ENCODE peak calls at places on chromosomes 6 and 20, in six cellular contexts. F is A549; U is CD8-positive, alpha-beta T cell; X is heart right ventricle; W is naive thymus-derived CD4-positive, alpha-beta T cell; E is left lung. G is an unnamed sample. For H3K9me3, the result is how much of the 10 kb centered on the place peaks cover.

GRCh38 chr6:48959401-48960060 is 503.5 kb downstream of the MMUT start:
- DNase-seq in X (no peak), U (no peak), F (no peak), W (no peak), E (no peak), G (no peak)

GRCh38 chr6:132728616-132729015 is 14.8 kb upstream of the VNN1 start:
- DNase-seq in X (no peak), F (no peak), W (no peak), U (no peak), E (no peak), G (no peak)

GRCh38 chr20:49186535-49187329 is 1.4 kb downstream of the STAU1 start:
- DNase-seq in U (peak), F (peak), X (no peak), E (no peak), W (peak), G (peak)

GRCh38 chr6:157224178-157224956 is 99.0 kb downstream of the TMEM242 start:
- DNase-seq in W (no peak), U (no peak), E (peak), X (no peak), F (no peak), G (no peak)

GRCh38 chr6:7914311-7914710 is 3.7 kb upstream of the TXNDC5 start:
- DNase-seq in F (no peak), W (no peak), U (no peak), E (no peak), X (no peak), G (no peak)

GRCh38 chr6:25006565-25007001 is 70.8 kb upstream of the RIPOR2 start:
- DNase-seq in E (peak), U (no peak), W (peak), X (no peak), F (no peak), G (peak)

GRCh38 chr6:11009353-11009752 is 34.8 kb downstream of the ELOVL2 start:
- DNase-seq in F (no peak), X (no peak), U (no peak), E (no peak), W (no peak), G (no peak)

GRCh38 chr6:142478117-142478516 is 176.3 kb downstream of the ADGRG6 start:
- DNase-seq in E (no peak), W (no peak), F (no peak), X (no peak), U (no peak), G (no peak)

GRCh38 chr6:44932651-44933091 is 395.5 kb upstream of the RUNX2 start:
- DNase-seq in E (no peak), U (peak), F (no peak), X (no peak), W (peak), G (no peak)

GRCh38 chr6:139473239-139473701 is 98.8 kb upstream of the CITED2 start:
- DNase-seq in U (no peak), X (no peak), W (no peak), E (no peak), F (no peak), G (peak)

GRCh38 chr6:168450921-168451320 is 9.9 kb downstream of the SMOC2 start:
- DNase-seq in E (no peak), X (no peak), F (no peak), W (no peak), U (no peak), G (no peak)

GRCh38 chr6:168447741-168448140 is 6.8 kb downstream of the SMOC2 start:
- DNase-seq in E (no peak), W (no peak), U (no peak), X (no peak), F (no peak), G (no peak)

GRCh38 chr6:168448243-168448855 is 7.4 kb downstream of the SMOC2 start:
- DNase-seq in E (no peak), U (no peak), W (no peak), X (no peak), F (no peak), G (no peak)

GRCh38 chr6:168452685-168453377 is 11.8 kb downstream of the SMOC2 start:
- DNase-seq in X (peak), U (no peak), F (no peak), E (no peak), W (no peak), G (no peak)

DNA sequence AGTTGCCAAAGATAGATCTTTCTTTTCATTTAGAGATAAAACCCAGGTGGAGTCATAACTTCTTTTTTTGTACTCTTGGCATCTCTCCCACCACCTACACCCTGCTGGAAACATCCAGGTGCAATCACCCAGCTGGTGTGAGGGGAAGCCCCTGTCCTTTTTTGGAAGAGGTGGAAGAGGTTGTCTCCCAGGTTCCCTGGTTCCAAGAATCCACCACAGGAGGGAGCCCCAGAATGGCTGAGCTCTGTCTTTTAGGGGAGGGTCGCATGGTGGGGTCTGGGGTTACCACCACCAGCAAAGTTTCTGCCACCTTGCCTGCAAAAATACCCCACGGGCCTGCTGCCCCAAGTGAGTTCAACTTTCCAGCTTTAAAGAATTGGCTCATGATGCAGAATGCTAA is 10.8 kb downstream of the SMOC2 start:
- DNase-seq in F (no peak), W (no peak), U (no peak), E (no peak), X (no peak), G (no peak)
- H3K9me3 ChIP-seq in F (under half), W (under half), U (under half), E (under half), X (under half), G (under half)

DNA sequence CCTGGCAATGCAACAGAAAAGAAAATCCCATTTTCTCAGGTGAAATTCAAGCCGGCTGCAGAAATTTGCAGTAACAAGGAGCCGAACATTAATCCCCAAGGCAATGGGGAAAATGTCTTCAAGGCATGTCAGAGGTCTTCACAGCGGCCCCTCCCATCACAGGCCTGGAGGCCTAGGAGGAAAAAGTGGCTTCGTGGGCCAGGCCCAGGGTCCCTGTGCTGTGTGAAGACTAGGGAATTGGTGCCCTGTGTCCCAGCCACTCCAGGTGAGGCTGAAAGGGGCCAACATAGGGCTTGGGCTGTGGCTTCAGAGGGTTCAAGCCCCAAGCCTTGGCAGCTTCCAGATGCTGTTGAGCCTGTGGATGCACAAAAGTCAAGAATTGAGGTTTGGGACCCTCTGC is 111.7 kb downstream of the CD24 start:
- DNase-seq in W (no peak), U (no peak), X (no peak), F (no peak), E (no peak), G (no peak)
- H3K9me3 ChIP-seq in W (under half), U (under half), X (under half), F (under half), E (under half), G (under half)

GRCh38 chr6:37972994-37973757 is 153.6 kb downstream of the ZFAND3 start:
- DNase-seq in X (no peak), W (no peak), U (no peak), F (no peak), E (no peak), G (no peak)

GRCh38 chr6:37971711-37972410 is 152.3 kb downstream of the ZFAND3 start:
- DNase-seq in F (no peak), W (no peak), E (no peak), U (no peak), X (no peak), G (no peak)

GRCh38 chr6:37967651-37968050 is 148.1 kb downstream of the ZFAND3 start:
- DNase-seq in X (no peak), F (no peak), U (no peak), E (no peak), W (no peak), G (no peak)

GRCh38 chr6:37974381-37974780 is 154.9 kb downstream of the ZFAND3 start:
- DNase-seq in E (no peak), U (no peak), W (no peak), X (no peak), F (no peak), G (no peak)

DNA sequence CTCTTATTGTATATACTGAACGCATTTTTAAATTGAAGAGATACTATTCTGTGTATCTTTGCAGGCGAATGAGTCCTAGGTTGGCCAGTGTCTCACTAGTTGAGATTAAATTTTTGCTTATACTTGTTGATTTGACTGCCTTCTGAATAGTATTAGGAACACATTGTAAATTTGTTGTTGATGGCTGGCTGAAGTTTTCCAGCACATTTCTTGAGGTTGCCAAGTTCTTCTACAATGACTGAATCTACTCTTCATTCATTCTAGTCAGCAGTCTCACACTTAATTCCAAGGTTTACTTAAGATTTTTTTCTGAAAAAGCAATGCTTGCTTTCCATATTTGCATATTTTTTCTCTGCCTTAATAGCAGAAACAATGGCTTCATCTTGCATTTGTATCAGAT is 151.7 kb downstream of the ZFAND3 start:
- DNase-seq in U (no peak), E (no peak), F (no peak), X (no peak), W (no peak), G (no peak)
- H3K9me3 ChIP-seq in U (under half), E (under half), F (under half), X (under half), W (under half), G (under half)

GRCh38 chr20:59661621-59662020 is 57.3 kb downstream of the PHACTR3 start:
- DNase-seq in X (no peak), F (no peak), U (no peak), E (no peak), W (no peak), G (no peak)
- H3K9me3 ChIP-seq in X (under half), F (under half), U (under half), E (under half), W (under half), G (under half)

DNA sequence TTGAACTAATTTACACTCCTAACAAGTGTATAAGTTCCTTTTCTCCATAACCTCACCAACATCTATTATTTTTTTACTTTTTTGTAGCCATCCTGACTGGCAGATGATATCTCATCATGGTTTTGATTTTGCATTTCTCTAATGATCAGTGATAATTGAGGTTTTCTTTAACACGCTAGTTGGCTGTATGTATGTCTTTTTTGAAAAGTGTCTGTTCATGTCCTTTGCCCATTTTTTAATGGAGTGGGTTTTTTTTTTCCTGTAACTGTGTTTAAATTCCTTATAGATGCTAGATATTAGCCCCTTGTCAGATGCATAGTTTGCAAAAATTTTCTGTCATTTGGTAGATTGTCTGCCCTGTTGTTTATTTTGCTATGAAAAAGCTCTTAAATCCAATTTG is 39.6 kb upstream of the TRIM39 start:
- DNase-seq in U (no peak), E (no peak), W (no peak), F (no peak), X (no peak), G (no peak)
- H3K9me3 ChIP-seq in U (under half), E (half or more), W (under half), F (half or more), X (under half), G (under half)